ENCODE peak calls at places on chromosomes 13 and 19, in five cellular contexts. V is IMR-90, C is heart right ventricle, U is hepatocyte, L is cardiac muscle cell. P is an unnamed sample. For H3K27me3, the result is how much of the 10 kb centered on the place peaks cover.

GRCh38 chr19:12986726-12987125 is 8.5 kb upstream of the NFIX start:
- DNase-seq in V (no peak), C (no peak), U (no peak), L (no peak), P (no peak)

GRCh38 chr13:49409008-49409407 is 34.9 kb downstream of the CAB39L start:
- DNase-seq in V (no peak), C (no peak), U (no peak), L (no peak), P (peak)

GRCh38 chr19:1240925-1241324 is 626 bp upstream of the ATP5F1D start:
- DNase-seq in V (no peak), C (no peak), U (no peak), L (no peak), P (no peak)

GRCh38 chr13:102128216-102128800 is 273.5 kb downstream of the FGF14 start:
- DNase-seq in V (peak), C (no peak), U (no peak), L (no peak), P (peak)

GRCh38 chr13:76438050-76438449 is 448.2 kb downstream of the KCTD12 start:
- DNase-seq in V (peak), C (no peak), U (no peak), L (no peak), P (peak)

GRCh38 chr13:35927554-35927953 is 203.6 kb downstream of the DCLK1 start:
- DNase-seq in V (peak), C (peak), U (peak), L (no peak), P (peak)

GRCh38 chr13:99067160-99067985 is 89.5 kb upstream of the DOCK9 start:
- DNase-seq in V (peak), C (no peak), U (peak), L (no peak), P (peak)

GRCh38 chr19:31505596-31505910 is 156.3 kb upstream of the TSHZ3 start:
- DNase-seq in V (no peak), C (no peak), U (no peak), L (no peak), P (no peak)

GRCh38 chr19:10142701-10143375 is 23.1 kb upstream of the EIF3G start:
- DNase-seq in V (no peak), C (no peak), U (no peak), L (no peak), P (peak)

GRCh38 chr19:21569497-21569870 is 64.1 kb downstream of the ZNF429 start:
- DNase-seq in V (no peak), C (no peak), U (no peak), L (no peak), P (no peak)

GRCh38 chr19:18423258-18424020 is 4.2 kb downstream of the SSBP4 start:
- DNase-seq in V (no peak), C (no peak), U (no peak), L (no peak), P (no peak)

GRCh38 chr19:51660975-51661600 is 14.5 kb upstream of the SIGLEC14 start:
- DNase-seq in V (peak), C (peak), U (peak), L (peak), P (peak)

GRCh38 chr13:100394005-100394695 is 194.4 kb downstream of the GGACT start:
- DNase-seq in V (peak), C (peak), U (no peak), L (no peak), P (no peak)

GRCh38 chr13:79402074-79402635 is 3.9 kb downstream of the RBM26 start:
- DNase-seq in V (no peak), C (no peak), U (no peak), L (no peak), P (no peak)

GRCh38 chr13:114112826-114113322 is 19.5 kb downstream of the RASA3 start:
- DNase-seq in V (no peak), C (no peak), U (no peak), L (no peak), P (no peak)

GRCh38 chr13:61950828-61951227 is 535.2 kb upstream of the PCDH20 start:
- DNase-seq in V (no peak), C (no peak), U (no peak), L (no peak), P (no peak)

GRCh38 chr19:38711726-38712153 is 32.5 kb downstream of the CAPN12 start:
- DNase-seq in V (peak), C (no peak), U (no peak), L (no peak), P (no peak)

GRCh38 chr19:20325151-20325550 is 158.1 kb downstream of the ZNF486 start:
- DNase-seq in V (no peak), C (no peak), U (no peak), L (no peak), P (no peak)

GRCh38 chr13:42071667-42072419 is 23.4 kb downstream of the DGKH start:
- DNase-seq in V (peak), C (no peak), U (no peak), L (no peak), P (no peak)

GRCh38 chr13:100887729-100888151 is 213.1 kb upstream of the TMTC4 start:
- DNase-seq in V (peak), C (no peak), U (peak), L (peak), P (peak)

GRCh38 chr13:90201198-90201597 is 1146.3 kb upstream of the MIR17HG start:
- DNase-seq in V (no peak), C (no peak), U (peak), L (peak), P (peak)

GRCh38 chr13:43797869-43798268 is 11.1 kb upstream of the ENOX1 start:
- DNase-seq in V (peak), C (no peak), U (no peak), L (no peak), P (no peak)

GRCh38 chr13:73000027-73000674 is 58.7 kb upstream of the KLF5 start:
- DNase-seq in V (peak), C (no peak), U (peak), L (peak), P (peak)

GRCh38 chr13:49499889-49500660 is 4.3 kb downstream of the PHF11 start:
- DNase-seq in V (peak), C (no peak), U (no peak), L (no peak), P (peak)

GRCh38 chr13:28147489-28147888 is 9.1 kb downstream of the PAN3 start:
- DNase-seq in V (peak), C (no peak), U (no peak), L (no peak), P (peak)

GRCh38 chr13:43019811-43020210 is 3.6 kb upstream of the DNAJC15 start:
- DNase-seq in V (no peak), C (no peak), U (no peak), L (no peak), P (no peak)

GRCh38 chr13:41317243-41317642 is 6.2 kb downstream of the NAA16 start:
- DNase-seq in V (no peak), C (no peak), U (no peak), L (no peak), P (no peak)

GRCh38 chr19:50214699-50215543 is 11.5 kb downstream of the MYH14 start:
- DNase-seq in V (no peak), C (no peak), U (peak), L (no peak), P (peak)

GRCh38 chr19:17340302-17340870 is 3.0 kb downstream of the GTPBP3 start:
- DNase-seq in V (no peak), C (no peak), U (no peak), L (no peak), P (no peak)

GRCh38 chr13:99658266-99658991 is 157.2 kb downstream of the TM9SF2 start:
- DNase-seq in V (peak), C (peak), U (peak), L (peak), P (peak)

GRCh38 chr19:42078058-42078457 is 2.1 kb downstream of the ZNF574 start:
- DNase-seq in V (no peak), C (no peak), U (no peak), L (no peak), P (no peak)

GRCh38 chr13:26629260-26629659 is 71.8 kb downstream of the WASF3 start:
- DNase-seq in V (no peak), C (no peak), U (no peak), L (no peak), P (peak)

GRCh38 chr19:14081797-14082674 is 3.5 kb downstream of the C19orf67 start:
- DNase-seq in V (peak), C (peak), U (peak), L (no peak), P (peak)

GRCh38 chr13:61113140-61113658 is 302.4 kb downstream of the PCDH20 start:
- DNase-seq in V (no peak), C (no peak), U (no peak), L (no peak), P (no peak)

GRCh38 chr19:1270854-1271527 is 1.9 kb downstream of the CIRBP start:
- DNase-seq in V (no peak), C (no peak), U (no peak), L (no peak), P (no peak)

GRCh38 chr13:33940256-33940655 is 122.3 kb downstream of the RFC3 start:
- DNase-seq in V (no peak), C (no peak), U (no peak), L (no peak), P (no peak)

GRCh38 chr13:33940898-33941297 is 122.9 kb downstream of the RFC3 start:
- DNase-seq in V (peak), C (no peak), U (no peak), L (no peak), P (peak)

GRCh38 chr13:33945477-33945876 is 127.5 kb downstream of the RFC3 start:
- DNase-seq in V (no peak), C (no peak), U (no peak), L (no peak), P (no peak)
- TF ChIP-seq CTCF in V (no peak), C (no peak), U (no peak), L (no peak), P (no peak)

GRCh38 chr19:4794971-4795370 is 3.4 kb downstream of the FEM1A start:
- DNase-seq in V (no peak), C (no peak), U (no peak), L (no peak), P (peak)
- H3K4me3 ChIP-seq in V (no peak), C (peak), U (no peak), L (no peak), P (no peak)

GRCh38 chr19:55171440-55171839 is 5.0 kb upstream of the DNAAF3 start:
- DNase-seq in V (no peak), C (no peak), U (no peak), L (no peak), P (no peak)
- H3K27me3 ChIP-seq in V (under half), C (under half), U (half or more), L (half or more), P (under half)

DNA sequence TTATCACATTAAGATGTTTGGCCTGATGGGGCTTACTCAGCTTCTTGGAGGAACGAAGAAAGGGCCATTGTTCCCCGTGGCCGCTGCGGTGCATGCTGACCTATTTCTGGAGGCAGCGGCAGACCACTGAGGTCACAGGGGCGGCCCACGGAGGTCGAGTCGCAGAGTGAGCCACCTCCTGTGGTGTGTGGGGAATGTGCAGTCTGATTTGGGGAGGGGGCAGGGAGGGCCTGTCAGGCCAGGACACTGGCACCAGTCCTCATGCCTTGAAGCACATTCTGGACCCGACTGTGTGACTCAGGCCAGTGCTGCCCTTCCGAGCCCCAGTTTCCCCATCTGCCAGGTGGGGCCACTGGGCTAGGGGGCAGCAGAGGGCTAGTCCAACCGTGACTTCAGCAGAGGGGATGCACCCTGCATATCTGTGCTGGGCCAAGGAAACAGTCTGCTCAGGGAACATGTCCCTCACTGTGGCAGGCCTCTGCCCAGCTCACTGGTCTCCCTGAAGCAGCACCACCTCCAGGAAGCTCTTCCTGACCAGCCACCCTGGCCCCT is 6.3 kb downstream of the SLC7A10 start:
- DNase-seq in V (peak), C (no peak), U (no peak), L (no peak), P (no peak)
- TF ChIP-seq CTCF in V (peak), C (no peak), U (peak), L (peak), P (peak)